ENCODE peak calls at places on chromosomes 5 and 9, in four cellular contexts. Y, B, U and S are unnamed samples.

GRCh38 chr9:73038089-73038509 is 85.2 kb upstream of the ALDH1A1 start:
- DNase-seq in Y (no peak), U (no peak), B (no peak), S (no peak)

GRCh38 chr5:134864707-134865106 is 9.5 kb upstream of the TXNDC15 start:
- DNase-seq in B (no peak), U (no peak), Y (no peak), S (no peak)

GRCh38 chr5:140633081-140633471 is at the start of gene CD14:
- DNase-seq in U (no peak), B (no peak), Y (no peak), S (no peak)

GRCh38 chr5:122295138-122295537 is 16.9 kb upstream of the SNCAIP start:
- DNase-seq in B (no peak), Y (no peak), U (no peak), S (no peak)

GRCh38 chr5:167950126-167950721 is 341.2 kb upstream of the WWC1 start:
- DNase-seq in Y (no peak), U (no peak), B (no peak), S (no peak)

GRCh38 chr9:114305189-114305555 is 17.7 kb upstream of the ORM1 start:
- DNase-seq in B (no peak), U (no peak), Y (no peak), S (no peak)

GRCh38 chr5:1057485-1057825 is 48.9 kb downstream of the NKD2 start:
- DNase-seq in U (no peak), Y (no peak), B (no peak), S (no peak)

GRCh38 chr5:130496215-130496614 is 592.0 kb downstream of the CHSY3 start:
- DNase-seq in U (no peak), B (no peak), Y (no peak), S (no peak)

GRCh38 chr5:139885172-139885856 is 89.7 kb downstream of the PSD2 start:
- DNase-seq in Y (no peak), U (no peak), B (no peak), S (no peak)

GRCh38 chr5:83741571-83741970 is 20.9 kb upstream of the HAPLN1 start:
- DNase-seq in Y (no peak), U (no peak), B (no peak), S (no peak)

GRCh38 chr5:5650242-5650641 is 227.8 kb downstream of the ICE1 start:
- DNase-seq in Y (no peak), U (no peak), B (no peak), S (no peak)

GRCh38 chr9:93677061-93677571 is 100.7 kb downstream of the PHF2 start:
- DNase-seq in Y (no peak), U (no peak), B (no peak), S (no peak)

GRCh38 chr5:82796643-82797416 is 280.4 kb downstream of the TMEM167A start:
- DNase-seq in B (no peak), U (no peak), Y (no peak), S (no peak)

GRCh38 chr5:17224858-17225436 is 7.5 kb downstream of the BASP1 start:
- DNase-seq in U (no peak), B (no peak), Y (no peak), S (no peak)

GRCh38 chr5:92560698-92561361 is 1020.2 kb downstream of the NR2F1-AS1 start:
- DNase-seq in U (no peak), B (no peak), Y (no peak), S (no peak)

GRCh38 chr5:179623906-179624741 is 653 bp upstream of the HNRNPH1 start:
- DNase-seq in Y (peak; percentile 82), U (no peak), B (no peak), S (no peak)

GRCh38 chr5:55868846-55869245 is 17.7 kb downstream of the IL31RA start:
- DNase-seq in U (no peak), B (no peak), Y (peak; percentile 73), S (peak; percentile 3)

GRCh38 chr9:127032256-127032655 is 90.2 kb downstream of the ANGPTL2 start:
- DNase-seq in B (no peak), Y (no peak), U (no peak), S (no peak)

GRCh38 chr9:77640741-77641580 is 7.2 kb downstream of the GNA14 start:
- DNase-seq in Y (no peak), B (no peak), U (no peak), S (no peak)

GRCh38 chr9:124395826-124396225 is 19.4 kb downstream of the PSMB7 start:
- DNase-seq in B (no peak), U (no peak), Y (no peak), S (no peak)

GRCh38 chr9:91298304-91298703 is 63.4 kb downstream of the AUH start:
- DNase-seq in U (no peak), Y (no peak), B (no peak), S (no peak)

GRCh38 chr9:9003184-9003583 is 1203.6 kb upstream of the DMAC1 start:
- DNase-seq in Y (no peak), U (no peak), B (peak; percentile 15), S (no peak)

GRCh38 chr5:24068507-24068906 is 561.1 kb downstream of the PRDM9 start:
- DNase-seq in U (no peak), B (no peak), Y (no peak), S (no peak)

GRCh38 chr9:101738566-101739183 is at the start of gene GRIN3A:
- DNase-seq in B (no peak), Y (peak; percentile 2), U (peak; percentile 7), S (no peak)

GRCh38 chr5:107949688-107950341 is 279.1 kb upstream of the EFNA5 start:
- DNase-seq in U (no peak), Y (no peak), B (no peak), S (no peak)

GRCh38 chr9:124359426-124359825 is 55.8 kb downstream of the PSMB7 start:
- DNase-seq in Y (no peak), B (no peak), U (no peak), S (no peak)

GRCh38 chr5:133383580-133383939 is 228.8 kb downstream of the FSTL4 start:
- DNase-seq in Y (no peak), B (no peak), U (no peak), S (no peak)

GRCh38 chr5:142206801-142207200 is 98.2 kb downstream of the NDFIP1 start:
- DNase-seq in B (no peak), U (no peak), Y (peak; percentile 14), S (no peak)

GRCh38 chr5:162842725-162843124 is 594.7 kb upstream of the CCNG1 start:
- DNase-seq in B (no peak), Y (no peak), U (no peak), S (no peak)

GRCh38 chr5:1542755-1543154 is 19.0 kb upstream of the LPCAT1 start:
- DNase-seq in Y (no peak), U (no peak), B (no peak), S (no peak)

GRCh38 chr5:10801931-10802674 is 41.1 kb upstream of the DAP start:
- DNase-seq in Y (no peak), U (no peak), B (no peak), S (no peak)

GRCh38 chr9:124778575-124779367 is 1.8 kb downstream of the OLFML2A start:
- DNase-seq in Y (no peak), B (no peak), U (no peak), S (no peak)

GRCh38 chr9:80707120-80707519 is 982.2 kb downstream of the TLE1 start:
- DNase-seq in B (no peak), U (no peak), Y (no peak), S (no peak)

GRCh38 chr9:83027153-83027867 is 35.6 kb downstream of the RASEF start:
- DNase-seq in B (no peak), U (no peak), Y (no peak), S (no peak)

GRCh38 chr9:32399110-32399815 is 14.8 kb downstream of the ACO1 start:
- DNase-seq in Y (no peak), B (no peak), U (no peak), S (no peak)

GRCh38 chr9:82332774-82333152 is 344.2 kb downstream of the SPATA31D1 start:
- DNase-seq in B (no peak), U (no peak), Y (no peak), S (no peak)

GRCh38 chr5:140106101-140106500 is 7.8 kb upstream of the PURA start:
- DNase-seq in Y (no peak), B (no peak), U (no peak), S (no peak)

GRCh38 chr9:127004946-127005769 is 90.6 kb downstream of the RALGPS1 start:
- DNase-seq in B (no peak), Y (peak; percentile 90), U (no peak), S (no peak)

GRCh38 chr9:107940622-107941021 is 451.1 kb upstream of the KLF4 start:
- DNase-seq in Y (no peak), B (no peak), U (no peak), S (no peak)